ENCODE peak calls at places on chromosomes 2 and 18, in five cellular contexts. R is IMR-90, D is H9, E is neuronal stem cell, Q is mesendoderm. I is an unnamed sample.

GRCh38 chr2:69453475-69454129 is 16.4 kb upstream of the NFU1 start:
- DNase-seq in Q (no peak), R (no peak), D (no peak), E (no peak), I (no peak)

GRCh38 chr2:127025357-127026062 is 81.4 kb downstream of the BIN1 start:
- DNase-seq in R (peak), Q (peak), D (peak), E (peak), I (peak)

GRCh38 chr18:49100226-49100968 is 149.6 kb upstream of the SMAD7 start:
- DNase-seq in Q (peak), R (peak), D (no peak), E (no peak), I (peak)

GRCh38 chr2:168811670-168812069 is 9.2 kb downstream of the NOSTRIN start:
- DNase-seq in Q (no peak), D (no peak), E (no peak), R (no peak), I (peak)

GRCh38 chr2:183242937-183243336 is 118.7 kb downstream of the NUP35 start:
- DNase-seq in R (peak), D (no peak), E (no peak), Q (no peak), I (peak)

GRCh38 chr2:73999881-74000597 is 15.3 kb downstream of the TET3 start:
- DNase-seq in E (no peak), R (peak), D (no peak), Q (no peak), I (peak)

GRCh38 chr2:225002039-225002655 is 40.1 kb downstream of the DOCK10 start:
- DNase-seq in D (peak), Q (peak), E (peak), R (peak), I (peak)

GRCh38 chr18:62282188-62282629 is 42.9 kb upstream of the TNFRSF11A start:
- DNase-seq in R (peak), D (no peak), E (no peak), Q (no peak), I (no peak)

GRCh38 chr2:128261245-128262128 is 57.2 kb downstream of the HS6ST1 start:
- DNase-seq in R (no peak), D (peak), E (no peak), Q (no peak), I (no peak)

GRCh38 chr2:4895376-4895775 is 796.8 kb upstream of the SOX11 start:
- DNase-seq in Q (peak), E (no peak), D (no peak), R (no peak), I (no peak)

GRCh38 chr2:151198646-151199045 is 63.0 kb downstream of the RBM43 start:
- DNase-seq in Q (no peak), R (no peak), D (no peak), E (no peak), I (no peak)

GRCh38 chr2:72117718-72118117 is 29.9 kb downstream of the CYP26B1 start:
- DNase-seq in R (no peak), Q (no peak), E (no peak), D (no peak), I (no peak)

GRCh38 chr18:48868468-48869466 is 82.0 kb downstream of the SMAD7 start:
- DNase-seq in R (peak), D (no peak), Q (no peak), E (no peak), I (no peak)

GRCh38 chr2:179595284-179595683 is 266.1 kb downstream of the ZNF385B start:
- DNase-seq in E (no peak), R (no peak), D (peak), Q (peak), I (no peak)

GRCh38 chr2:191318729-191319078 is 73.5 kb downstream of the MYO1B start:
- DNase-seq in D (peak), R (peak), Q (peak), E (peak), I (peak)

GRCh38 chr2:135219226-135219625 is 167.1 kb downstream of the RAB3GAP1 start:
- DNase-seq in D (no peak), R (no peak), E (no peak), Q (no peak), I (no peak)

GRCh38 chr2:13003500-13003899 is 286.8 kb downstream of the TRIB2 start:
- DNase-seq in D (no peak), R (no peak), E (no peak), Q (no peak), I (no peak)

GRCh38 chr2:48719480-48720177 is 35.9 kb downstream of the LHCGR start:
- DNase-seq in D (no peak), E (peak), Q (no peak), R (no peak), I (no peak)

GRCh38 chr2:111196435-111196834 is 75.7 kb downstream of the BCL2L11 start:
- DNase-seq in Q (no peak), R (no peak), D (no peak), E (no peak), I (no peak)
- H4K8ac ChIP-seq in Q (no peak), R (no peak), D (no peak), E (no peak), I (no peak)

DNA sequence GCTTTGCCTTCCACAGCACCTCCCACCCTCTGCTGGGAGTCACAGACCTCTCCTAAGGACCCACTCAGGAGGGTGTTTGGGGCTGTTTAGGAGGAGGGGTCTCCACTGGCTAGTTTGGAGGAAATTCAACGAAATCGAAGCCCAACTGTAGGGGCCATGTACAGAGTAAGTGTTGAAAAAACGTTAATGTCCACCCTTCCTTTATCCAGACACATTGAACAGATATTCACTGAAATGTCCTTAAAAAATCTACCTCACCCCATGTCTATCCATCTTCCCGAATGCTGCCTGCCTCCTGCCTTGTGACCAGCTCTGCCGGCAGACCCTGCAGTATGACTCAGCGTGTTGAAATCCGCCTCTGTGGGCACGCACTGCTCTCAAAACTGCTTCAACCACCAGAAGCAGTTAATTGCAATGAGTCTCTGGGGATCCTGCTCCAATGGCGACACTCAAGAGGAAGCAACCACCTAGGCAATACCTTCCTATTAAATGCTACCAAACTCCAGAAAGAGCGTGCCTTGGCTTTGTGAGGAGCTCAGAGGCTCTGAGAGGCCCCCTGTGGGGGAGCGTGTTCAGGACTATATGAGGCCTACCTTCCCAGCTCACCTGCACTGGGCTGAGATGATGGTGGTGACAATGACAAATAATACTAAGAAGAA is 61.4 kb upstream of the RTN4 start:
- DNase-seq in R (peak), Q (peak), D (peak), E (no peak), I (peak)
- H4K8ac ChIP-seq in R (peak), Q (no peak), D (no peak), E (no peak), I (peak)

DNA sequence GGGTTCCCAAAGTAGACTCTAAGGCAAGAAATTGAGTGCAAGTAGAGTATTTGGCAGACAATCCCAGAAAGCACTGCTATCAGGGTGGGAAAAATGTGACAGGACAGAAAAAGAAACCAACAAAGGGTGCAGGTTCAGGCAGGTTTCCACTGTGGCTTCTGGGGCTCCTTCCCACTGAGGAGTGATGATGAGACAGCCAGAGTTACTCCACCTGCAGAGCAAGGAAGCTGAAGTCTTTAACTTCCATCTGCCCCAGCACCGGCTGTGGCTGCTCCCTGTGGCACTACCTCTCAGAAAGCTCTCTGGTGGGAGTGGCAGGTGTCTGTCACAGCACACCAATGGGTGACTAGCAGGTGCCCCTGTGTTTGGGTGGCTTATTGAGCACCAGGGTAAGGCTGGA is 37.6 kb upstream of the ACKR3 start:
- DNase-seq in Q (no peak), E (no peak), D (no peak), R (no peak), I (no peak)
- H4K8ac ChIP-seq in Q (no peak), E (no peak), D (no peak), R (no peak), I (no peak)

GRCh38 chr2:10086950-10087349 is 6.7 kb upstream of the CYS1 start:
- DNase-seq in D (no peak), E (no peak), Q (no peak), R (peak), I (no peak)

GRCh38 chr2:10084567-10084910 is 4.3 kb upstream of the CYS1 start:
- DNase-seq in E (no peak), D (no peak), R (no peak), Q (no peak), I (no peak)

GRCh38 chr2:10085852-10086148 is 5.6 kb upstream of the CYS1 start:
- DNase-seq in Q (no peak), R (no peak), E (no peak), D (no peak), I (no peak)

GRCh38 chr2:10083692-10084566 is 3.7 kb upstream of the CYS1 start:
- DNase-seq in R (no peak), E (no peak), Q (no peak), D (no peak), I (no peak)

DNA sequence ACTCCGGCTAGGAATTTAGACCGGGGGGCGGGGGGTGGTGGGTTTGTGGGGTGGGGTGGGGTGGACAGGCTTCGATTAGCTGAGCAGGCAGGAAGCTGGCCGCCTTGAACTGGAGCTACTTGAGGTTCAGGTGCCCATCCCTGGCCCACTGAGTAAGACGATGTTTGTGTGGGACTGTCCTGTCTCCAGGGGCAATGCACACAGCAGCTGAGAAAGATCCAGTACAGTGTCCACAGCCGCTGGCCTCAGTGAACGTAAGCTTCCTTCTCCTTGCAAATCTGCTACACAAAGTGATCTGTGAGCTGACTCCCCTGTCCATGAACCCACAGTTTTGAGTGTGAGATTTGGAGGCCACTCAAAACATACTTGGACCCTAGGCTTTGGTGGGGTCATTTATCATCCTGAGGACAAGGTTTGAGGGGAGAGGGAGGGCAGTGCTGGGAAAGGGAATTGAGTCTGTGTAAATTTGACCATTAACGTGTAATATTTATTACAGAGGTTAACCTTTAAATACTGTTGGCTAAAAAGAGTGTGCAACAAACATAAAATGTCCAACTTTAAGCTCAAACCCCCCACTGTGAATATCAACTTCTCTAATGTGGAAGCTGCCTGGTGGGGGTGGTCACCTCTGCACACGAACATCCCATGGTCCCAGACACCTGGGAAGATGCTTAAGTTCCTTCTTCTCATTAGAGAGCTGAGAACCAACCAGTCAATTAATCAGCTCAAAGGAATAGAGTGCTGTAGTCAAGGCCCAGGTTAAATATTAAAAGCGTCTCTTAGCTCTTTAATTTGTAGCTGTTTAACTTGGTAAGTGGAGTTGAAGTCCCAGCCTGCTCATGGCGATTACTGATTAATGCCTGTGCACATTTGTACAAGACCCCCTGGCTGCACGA is 5.0 kb upstream of the CYS1 start:
- DNase-seq in D (no peak), R (no peak), Q (no peak), E (no peak), I (no peak)
- H4K8ac ChIP-seq in D (no peak), R (no peak), Q (no peak), E (no peak), I (no peak)

DNA sequence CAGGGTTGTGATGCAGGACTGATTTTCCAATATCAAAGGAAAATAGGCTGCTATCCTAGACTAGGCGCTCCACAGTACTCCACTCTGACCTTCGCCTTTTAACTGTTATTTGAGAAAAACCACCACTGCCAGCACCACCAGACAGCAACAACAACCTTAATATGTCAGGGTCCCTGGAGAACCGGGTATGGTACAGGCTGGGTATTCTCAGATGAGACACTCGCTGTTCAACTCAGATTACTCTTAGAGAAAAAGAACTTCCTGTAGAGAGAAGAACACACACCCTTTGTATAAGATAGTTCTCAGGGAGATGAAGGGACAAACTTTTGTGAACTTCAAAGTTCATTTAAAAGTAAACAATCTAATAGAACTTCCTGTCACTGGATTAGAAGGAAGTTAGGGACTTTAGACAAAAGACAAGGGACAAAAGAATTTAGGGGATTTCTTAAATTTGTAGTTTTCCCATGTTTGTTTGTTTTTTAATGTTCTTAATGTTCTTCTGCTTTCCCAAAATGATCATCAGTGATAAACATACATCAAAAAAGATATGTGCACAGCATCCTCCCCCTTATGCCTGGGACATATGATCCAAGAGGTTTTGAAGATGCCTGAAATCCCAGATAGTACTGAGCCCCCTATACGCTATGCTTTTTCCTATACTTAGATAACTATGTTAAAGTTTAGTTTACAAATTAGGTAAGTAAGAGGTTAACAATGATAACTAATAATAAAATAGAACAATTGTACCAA is 41.3 kb upstream of the PPP1R1C start:
- DNase-seq in E (no peak), R (no peak), Q (no peak), D (no peak), I (no peak)
- H4K8ac ChIP-seq in E (no peak), R (no peak), Q (no peak), D (no peak), I (peak)

DNA sequence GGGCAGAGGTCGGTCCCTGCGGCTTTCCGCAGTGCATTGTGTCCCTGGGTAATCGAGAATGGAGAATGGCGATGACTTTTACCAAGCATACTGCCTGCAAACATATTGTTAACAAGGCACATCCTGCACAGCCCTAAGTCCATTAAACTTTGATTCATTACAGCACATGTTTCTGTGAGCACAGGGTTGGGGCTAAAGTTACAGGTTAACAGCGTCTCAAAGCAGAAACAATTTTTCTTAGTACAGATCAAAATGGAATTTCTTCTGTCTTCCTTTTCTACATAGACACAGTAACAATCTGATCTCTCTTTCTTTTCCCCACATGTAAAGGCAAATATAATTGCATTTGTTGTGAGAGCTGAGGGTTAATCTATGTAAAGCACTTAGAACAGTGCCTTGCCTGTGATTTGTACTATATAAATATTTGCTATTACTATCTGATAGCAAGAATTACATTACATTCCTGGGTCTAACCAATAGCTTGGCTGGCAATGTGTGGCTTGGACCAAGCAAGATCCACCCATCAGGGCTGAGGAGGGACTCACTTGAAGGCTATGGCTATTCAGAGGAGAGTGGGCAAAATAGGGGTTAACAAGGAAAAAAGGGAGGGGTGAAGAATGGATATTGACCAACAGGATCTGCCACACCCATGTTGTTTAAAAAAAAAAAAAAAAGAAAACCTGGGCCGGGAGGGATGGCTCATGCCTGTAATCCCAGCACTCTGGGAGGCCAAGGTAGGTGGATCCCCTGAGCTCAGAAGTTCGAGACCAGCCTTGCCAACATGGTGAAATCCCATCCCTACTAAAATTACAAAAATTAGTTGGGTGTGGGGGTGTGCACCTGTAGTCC is 19.8 kb upstream of the TMBIM1 start:
- DNase-seq in R (no peak), E (no peak), Q (no peak), D (no peak), I (no peak)
- H4K8ac ChIP-seq in R (no peak), E (no peak), Q (no peak), D (no peak), I (no peak)